ENCODE peak calls at places on chromosomes 16 and 17, in seven cellular contexts. One of them, this sample, is unnamed.
A peak's percentile ranks its signal among the peaks of the same experiment; 100 is the strongest.

GRCh38 chr16:8644513-8645140 is 23.1 kb downstream of the METTL22 start:
- DNase-seq in IMR-90: no peak
- DNase-seq in mesenchymal stem cell: no peak
- DNase-seq in trophoblast cell: no peak
- DNase-seq in H1: no peak
- DNase-seq in H9: no peak
- DNase-seq in neuronal stem cell: no peak
- DNase-seq in this sample: no peak

GRCh38 chr17:19338031-19338990 is 24.2 kb downstream of the B9D1 start:
- DNase-seq in H9: peak; percentile 93
- DNase-seq in H1: peak; percentile 47
- DNase-seq in IMR-90: peak; percentile 13
- DNase-seq in neuronal stem cell: no peak
- DNase-seq in trophoblast cell: peak; percentile 65
- DNase-seq in mesenchymal stem cell: peak; percentile 44
- DNase-seq in this sample: peak; percentile 83

GRCh38 chr17:38724337-38724988 is 5.7 kb upstream of the CISD3 start:
- DNase-seq in IMR-90: no peak
- DNase-seq in neuronal stem cell: no peak
- DNase-seq in trophoblast cell: no peak
- DNase-seq in H9: no peak
- DNase-seq in mesenchymal stem cell: no peak
- DNase-seq in H1: no peak
- DNase-seq in this sample: no peak

GRCh38 chr16:8845699-8846298 is 23.0 kb downstream of the CARHSP1 start:
- DNase-seq in neuronal stem cell: no peak
- DNase-seq in IMR-90: no peak
- DNase-seq in trophoblast cell: no peak
- DNase-seq in H1: no peak
- DNase-seq in H9: no peak
- DNase-seq in mesenchymal stem cell: no peak
- DNase-seq in this sample: no peak

GRCh38 chr17:80860101-80860671 is 131.5 kb upstream of the CHMP6 start:
- DNase-seq in H1: no peak
- DNase-seq in trophoblast cell: no peak
- DNase-seq in H9: no peak
- DNase-seq in mesenchymal stem cell: no peak
- DNase-seq in neuronal stem cell: no peak
- DNase-seq in IMR-90: no peak
- DNase-seq in this sample: no peak

GRCh38 chr17:81160306-81160705 is 5.0 kb upstream of the PVALEF start:
- DNase-seq in H9: no peak
- DNase-seq in trophoblast cell: no peak
- DNase-seq in IMR-90: no peak
- DNase-seq in H1: no peak
- DNase-seq in neuronal stem cell: no peak
- DNase-seq in mesenchymal stem cell: no peak
- DNase-seq in this sample: no peak

GRCh38 chr16:59236804-59237463 is 502.8 kb upstream of the GOT2 start:
- DNase-seq in mesenchymal stem cell: no peak
- DNase-seq in trophoblast cell: no peak
- DNase-seq in H9: peak; percentile 48
- DNase-seq in neuronal stem cell: no peak
- DNase-seq in IMR-90: no peak
- DNase-seq in H1: peak; percentile 15
- DNase-seq in this sample: no peak

GRCh38 chr16:88469615-88470395 is 16.7 kb downstream of the ZFPM1 start:
- DNase-seq in H1: no peak
- DNase-seq in mesenchymal stem cell: no peak
- DNase-seq in H9: no peak
- DNase-seq in IMR-90: no peak
- DNase-seq in neuronal stem cell: no peak
- DNase-seq in trophoblast cell: no peak
- DNase-seq in this sample: no peak

GRCh38 chr16:28548306-28548802 is 5.4 kb upstream of the SGF29 start:
- DNase-seq in trophoblast cell: no peak
- DNase-seq in neuronal stem cell: no peak
- DNase-seq in mesenchymal stem cell: no peak
- DNase-seq in IMR-90: no peak
- DNase-seq in H9: no peak
- DNase-seq in H1: no peak
- DNase-seq in this sample: no peak

GRCh38 chr16:79439866-79440265 is 160.7 kb downstream of the MAF start:
- DNase-seq in IMR-90: no peak
- DNase-seq in H9: no peak
- DNase-seq in mesenchymal stem cell: no peak
- DNase-seq in H1: no peak
- DNase-seq in neuronal stem cell: no peak
- DNase-seq in trophoblast cell: no peak
- DNase-seq in this sample: no peak

GRCh38 chr17:4004517-4005295 is 40.5 kb upstream of the ATP2A3 start:
- DNase-seq in H1: no peak
- DNase-seq in IMR-90: no peak
- DNase-seq in H9: peak; percentile 90
- DNase-seq in mesenchymal stem cell: peak; percentile 44
- DNase-seq in neuronal stem cell: peak; percentile 71
- DNase-seq in trophoblast cell: peak; percentile 44
- DNase-seq in this sample: peak; percentile 82

GRCh38 chr17:67063146-67063545 is 18.8 kb downstream of the CACNG1 start:
- DNase-seq in trophoblast cell: no peak
- DNase-seq in H9: peak; percentile 20
- DNase-seq in H1: no peak
- DNase-seq in mesenchymal stem cell: no peak
- DNase-seq in IMR-90: peak; percentile 61
- DNase-seq in neuronal stem cell: no peak
- DNase-seq in this sample: no peak

GRCh38 chr17:37710344-37710886 is 34.4 kb downstream of the HNF1B start:
- DNase-seq in mesenchymal stem cell: peak; percentile 85
- DNase-seq in H1: peak; percentile 58
- DNase-seq in neuronal stem cell: peak; percentile 68
- DNase-seq in H9: peak; percentile 97
- DNase-seq in IMR-90: peak; percentile 62
- DNase-seq in trophoblast cell: no peak
- DNase-seq in this sample: peak; percentile 100

GRCh38 chr17:27778193-27778592 is 22.1 kb downstream of the NOS2 start:
- DNase-seq in trophoblast cell: no peak
- DNase-seq in mesenchymal stem cell: no peak
- DNase-seq in H1: no peak
- DNase-seq in neuronal stem cell: no peak
- DNase-seq in IMR-90: peak; percentile 25
- DNase-seq in H9: no peak
- DNase-seq in this sample: no peak

GRCh38 chr17:9350083-9350482 is 225.5 kb downstream of the STX8 start:
- DNase-seq in neuronal stem cell: no peak
- DNase-seq in H1: no peak
- DNase-seq in H9: no peak
- DNase-seq in mesenchymal stem cell: peak; percentile 93
- DNase-seq in trophoblast cell: no peak
- DNase-seq in IMR-90: peak; percentile 98
- DNase-seq in this sample: no peak

DNA sequence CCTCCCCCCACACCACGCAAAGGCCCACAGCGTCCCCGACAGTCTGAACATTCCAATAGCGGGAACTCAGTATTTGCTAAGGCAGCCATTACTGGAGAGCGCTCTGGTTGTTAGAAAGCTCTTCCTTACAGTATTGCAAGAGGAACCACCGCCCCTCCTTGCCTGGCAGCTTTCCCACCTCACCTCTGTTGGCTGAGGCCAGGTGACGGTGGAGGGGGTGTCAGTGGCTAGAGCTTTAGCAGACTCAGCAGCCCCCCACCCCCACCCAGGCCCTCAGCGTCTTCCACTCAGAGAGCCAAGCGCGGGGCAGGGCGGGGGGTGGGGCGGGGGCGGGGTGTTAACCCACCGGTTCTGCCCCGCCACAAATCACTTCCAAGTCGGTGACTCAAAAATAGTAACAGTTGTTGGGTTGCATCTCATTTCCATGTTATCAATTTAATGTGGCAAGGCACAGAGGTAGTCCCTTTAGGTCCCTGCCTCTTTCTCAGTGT is 2.3 kb upstream of the PLEKHH3 start:
- DNase-seq in trophoblast cell: no peak
- DNase-seq in H9: peak; percentile 72
- DNase-seq in mesenchymal stem cell: peak; percentile 79
- DNase-seq in neuronal stem cell: no peak
- DNase-seq in H1: no peak
- DNase-seq in IMR-90: peak; percentile 39
- DNase-seq in this sample: peak; percentile 79
- H2AK5ac ChIP-seq in trophoblast cell: no peak overlapping the region
- H2AK5ac ChIP-seq in H9: no peak overlapping the region
- H2AK5ac ChIP-seq in mesenchymal stem cell: no peak overlapping the region
- H2AK5ac ChIP-seq in neuronal stem cell: peak overlapping the region; percentile 99
- H2AK5ac ChIP-seq in H1: no peak overlapping the region
- H2AK5ac ChIP-seq in IMR-90: peak overlapping the region; percentile 96
- H2AK5ac ChIP-seq in this sample: no peak overlapping the region

DNA sequence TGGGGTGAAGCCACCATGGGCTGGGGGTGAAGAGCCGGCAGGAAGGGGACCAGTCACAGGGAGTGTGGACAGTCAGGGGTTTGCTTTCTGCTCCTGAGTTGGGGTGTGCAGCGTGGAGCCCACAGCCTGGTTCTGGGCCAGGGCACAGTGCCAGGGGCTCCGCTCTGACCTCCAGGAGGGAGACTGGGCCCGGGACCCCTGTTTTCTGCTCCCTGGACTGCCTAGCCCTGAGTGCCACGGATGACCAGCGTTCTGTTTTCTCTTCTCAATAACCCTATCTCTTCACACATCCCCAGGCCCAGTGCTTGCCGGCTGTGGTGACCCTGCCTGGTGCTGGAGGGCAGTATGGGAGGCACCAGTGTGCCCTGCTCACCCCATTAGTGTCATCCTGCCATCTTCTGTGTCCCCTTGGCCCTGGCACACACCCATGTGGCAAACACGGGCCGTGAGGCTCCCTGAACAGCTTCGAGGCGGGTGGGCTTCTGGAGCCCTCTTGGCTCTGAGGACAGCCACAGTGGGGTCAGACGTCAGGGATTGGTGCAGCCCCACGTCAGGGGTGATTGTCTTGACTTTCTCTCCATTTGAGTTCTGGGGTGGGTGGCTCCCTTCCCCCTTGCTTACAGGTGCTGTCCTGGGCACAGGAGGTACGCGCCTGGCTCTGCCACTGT is 1.1 kb downstream of the CEMP1 start:
- DNase-seq in mesenchymal stem cell: no peak
- DNase-seq in trophoblast cell: no peak
- DNase-seq in neuronal stem cell: no peak
- DNase-seq in IMR-90: no peak
- DNase-seq in H1: no peak
- DNase-seq in H9: no peak
- DNase-seq in this sample: no peak
- H2AK5ac ChIP-seq in mesenchymal stem cell: peak overlapping the region; percentile 13
- H2AK5ac ChIP-seq in trophoblast cell: no peak overlapping the region
- H2AK5ac ChIP-seq in neuronal stem cell: peak overlapping the region; percentile 92
- H2AK5ac ChIP-seq in IMR-90: no peak overlapping the region
- H2AK5ac ChIP-seq in H1: no peak overlapping the region
- H2AK5ac ChIP-seq in H9: no peak overlapping the region
- H2AK5ac ChIP-seq in this sample: no peak overlapping the region

GRCh38 chr16:47725188-47725695 is 264.1 kb downstream of the PHKB start:
- DNase-seq in trophoblast cell: no peak
- DNase-seq in H1: no peak
- DNase-seq in IMR-90: no peak
- DNase-seq in neuronal stem cell: no peak
- DNase-seq in H9: no peak
- DNase-seq in mesenchymal stem cell: no peak
- DNase-seq in this sample: no peak
- H2AK5ac ChIP-seq in trophoblast cell: no peak overlapping the region
- H2AK5ac ChIP-seq in H1: no peak overlapping the region
- H2AK5ac ChIP-seq in IMR-90: peak overlapping the region; percentile 23
- H2AK5ac ChIP-seq in neuronal stem cell: no peak overlapping the region
- H2AK5ac ChIP-seq in H9: no peak overlapping the region
- H2AK5ac ChIP-seq in mesenchymal stem cell: no peak overlapping the region
- H2AK5ac ChIP-seq in this sample: peak overlapping the region; percentile 47

GRCh38 chr17:74128456-74128855 is 75.0 kb upstream of the RPL38 start:
- DNase-seq in H1: no peak
- DNase-seq in IMR-90: no peak
- DNase-seq in neuronal stem cell: no peak
- DNase-seq in H9: peak; percentile 27
- DNase-seq in trophoblast cell: no peak
- DNase-seq in mesenchymal stem cell: no peak
- DNase-seq in this sample: no peak

GRCh38 chr17:74126959-74127358 is 76.5 kb upstream of the RPL38 start:
- DNase-seq in IMR-90: no peak
- DNase-seq in H1: no peak
- DNase-seq in neuronal stem cell: no peak
- DNase-seq in trophoblast cell: no peak
- DNase-seq in H9: peak; percentile 17
- DNase-seq in mesenchymal stem cell: no peak
- DNase-seq in this sample: no peak

GRCh38 chr17:74132354-74132753 is 71.1 kb upstream of the RPL38 start:
- DNase-seq in mesenchymal stem cell: no peak
- DNase-seq in IMR-90: no peak
- DNase-seq in H1: no peak
- DNase-seq in H9: peak; percentile 19
- DNase-seq in neuronal stem cell: no peak
- DNase-seq in trophoblast cell: no peak
- DNase-seq in this sample: peak; percentile 61

GRCh38 chr17:74130841-74131240 is 72.6 kb upstream of the RPL38 start:
- DNase-seq in mesenchymal stem cell: no peak
- DNase-seq in H9: peak; percentile 23
- DNase-seq in neuronal stem cell: no peak
- DNase-seq in IMR-90: no peak
- DNase-seq in H1: no peak
- DNase-seq in trophoblast cell: no peak
- DNase-seq in this sample: no peak

DNA sequence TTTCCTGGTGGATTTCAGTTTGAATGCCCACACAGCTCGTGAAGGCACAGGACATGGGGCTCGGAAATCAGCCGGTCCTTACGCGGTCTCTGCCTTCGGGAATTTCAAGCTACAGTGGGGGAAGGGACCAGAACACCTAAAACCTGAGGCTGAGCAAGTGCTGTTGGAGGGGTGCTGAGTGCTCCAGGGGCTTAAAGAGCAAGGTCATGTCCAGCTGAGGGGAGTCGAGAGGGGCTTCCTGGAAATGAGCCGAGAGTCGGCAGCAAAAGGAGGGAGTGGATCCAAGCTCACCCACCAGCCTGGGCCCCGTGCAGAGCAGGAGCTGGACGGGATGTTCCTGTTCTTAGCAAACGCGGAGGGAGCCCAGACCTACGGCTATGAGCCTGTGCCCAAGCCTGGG is 73.2 kb upstream of the RPL38 start:
- DNase-seq in mesenchymal stem cell: no peak
- DNase-seq in IMR-90: no peak
- DNase-seq in trophoblast cell: no peak
- DNase-seq in H1: no peak
- DNase-seq in H9: no peak
- DNase-seq in neuronal stem cell: no peak
- DNase-seq in this sample: no peak
- H2AK5ac ChIP-seq in mesenchymal stem cell: no peak overlapping the region
- H2AK5ac ChIP-seq in IMR-90: no peak overlapping the region
- H2AK5ac ChIP-seq in trophoblast cell: no peak overlapping the region
- H2AK5ac ChIP-seq in H1: no peak overlapping the region
- H2AK5ac ChIP-seq in H9: no peak overlapping the region
- H2AK5ac ChIP-seq in neuronal stem cell: no peak overlapping the region
- H2AK5ac ChIP-seq in this sample: no peak overlapping the region

This sample was measured in mesendoderm.